ENCODE peak calls at places on chromosome 3, in seven cellular contexts. V, F, E, N, S, H and W are unnamed samples.

GRCh38 chr3:177221734-177222133 is 24.5 kb upstream of the TBL1XR1 start:
- DNase-seq in V (no peak), F (no peak), E (no peak), N (no peak), S (no peak), H (no peak), W (no peak)

GRCh38 chr3:182755308-182756106 is 37.8 kb upstream of the ATP11B start:
- DNase-seq in V (no peak), F (no peak), E (no peak), N (no peak), S (no peak), H (no peak), W (peak)

GRCh38 chr3:176206809-176207208 is 990.5 kb downstream of the TBL1XR1 start:
- DNase-seq in V (no peak), F (no peak), E (no peak), N (no peak), S (no peak), H (no peak), W (no peak)

GRCh38 chr3:153829596-153830170 is 291.5 kb upstream of the ARHGEF26 start:
- DNase-seq in V (no peak), F (no peak), E (no peak), N (no peak), S (no peak), H (no peak), W (peak)

GRCh38 chr3:30689202-30689641 is 82.8 kb downstream of the TGFBR2 start:
- DNase-seq in V (no peak), F (peak), E (peak), N (no peak), S (peak), H (no peak), W (peak)

GRCh38 chr3:41076399-41076798 is 122.9 kb upstream of the CTNNB1 start:
- DNase-seq in V (no peak), F (no peak), E (no peak), N (no peak), S (no peak), H (no peak), W (no peak)

GRCh38 chr3:73950781-73951180 is 326.0 kb upstream of the PDZRN3 start:
- DNase-seq in V (no peak), F (no peak), E (no peak), N (no peak), S (no peak), H (no peak), W (no peak)

GRCh38 chr3:4656059-4656458 is 162.9 kb downstream of the ITPR1 start:
- DNase-seq in V (no peak), F (peak), E (peak), N (peak), S (peak), H (peak), W (peak)

GRCh38 chr3:129608087-129608935 is 1.8 kb upstream of the PLXND1 start:
- DNase-seq in V (no peak), F (no peak), E (no peak), N (peak), S (no peak), H (no peak), W (peak)

GRCh38 chr3:55728461-55729100 is 241.5 kb upstream of the WNT5A start:
- DNase-seq in V (no peak), F (no peak), E (no peak), N (no peak), S (no peak), H (no peak), W (no peak)

GRCh38 chr3:166283856-166284255 is 446.6 kb upstream of the BCHE start:
- DNase-seq in V (no peak), F (no peak), E (no peak), N (no peak), S (no peak), H (no peak), W (peak)

GRCh38 chr3:29465836-29466235 is 185.0 kb downstream of the RBMS3 start:
- DNase-seq in V (no peak), F (no peak), E (no peak), N (no peak), S (no peak), H (no peak), W (no peak)

GRCh38 chr3:43075904-43076661 is 29.8 kb downstream of the POMGNT2 start:
- DNase-seq in V (no peak), F (no peak), E (no peak), N (no peak), S (no peak), H (no peak), W (no peak)

GRCh38 chr3:71701251-71701650 is 24.0 kb downstream of the EIF4E3 start:
- DNase-seq in V (no peak), F (no peak), E (no peak), N (no peak), S (no peak), H (no peak), W (no peak)

GRCh38 chr3:19934098-19934566 is at the start of gene EFHB:
- DNase-seq in V (no peak), F (no peak), E (peak), N (no peak), S (peak), H (peak), W (peak)

GRCh38 chr3:182979719-182980191 is 583 bp downstream of the DCUN1D1 start:
- DNase-seq in V (peak), F (peak), E (no peak), N (peak), S (no peak), H (peak), W (peak)

GRCh38 chr3:23966308-23966707 is 21.2 kb downstream of the NR1D2 start:
- DNase-seq in V (no peak), F (no peak), E (no peak), N (no peak), S (no peak), H (no peak), W (no peak)

GRCh38 chr3:184565421-184566211 is 4.0 kb downstream of the EPHB3 start:
- DNase-seq in V (no peak), F (peak), E (peak), N (no peak), S (peak), H (no peak), W (peak)

GRCh38 chr3:33071181-33071580 is 25.8 kb downstream of the GLB1 start:
- DNase-seq in V (no peak), F (no peak), E (no peak), N (no peak), S (no peak), H (no peak), W (no peak)